ENCODE peak calls at places on chromosomes 2 and 18, in seven cellular contexts. X is left ventricle myocardium inferior, D is nucleus accumbens, U is body of pancreas, Q is NCI-H2107, O is head of caudate nucleus, Y is fibroblast of lung. T is an unnamed sample.
A peak's percentile ranks its signal among the peaks of the same experiment; 100 is the strongest.

GRCh38 chr18:10851824-10852225 is 297.5 kb downstream of the PIEZO2 start:
- DNase-seq in O (no peak), Y (peak; percentile 45), U (no peak), Q (peak; percentile 1), D (no peak), X (no peak), T (no peak)

GRCh38 chr2:3198119-3198518 is 179.5 kb downstream of the EIPR1 start:
- DNase-seq in Y (peak; percentile 24), O (peak; percentile 38), Q (no peak), D (no peak), X (no peak), U (no peak), T (no peak)

GRCh38 chr2:225456619-225457260 is 57.2 kb downstream of the NYAP2 start:
- DNase-seq in O (no peak), U (no peak), X (no peak), Y (no peak), D (no peak), Q (no peak), T (no peak)

GRCh38 chr18:22544626-22545025 is 126.9 kb upstream of the CTAGE1 start:
- DNase-seq in U (no peak), Q (no peak), D (no peak), X (no peak), O (no peak), Y (no peak), T (no peak)

GRCh38 chr2:16553222-16553621 is 112.4 kb downstream of the CYRIA start:
- DNase-seq in X (no peak), Q (no peak), Y (peak; percentile 15), D (no peak), O (peak; percentile 52), U (peak; percentile 28), T (no peak)

GRCh38 chr2:27705851-27706622 is 42.3 kb downstream of the SLC4A1AP start:
- DNase-seq in D (no peak), O (no peak), Y (peak; percentile 100), Q (no peak), U (peak; percentile 90), X (peak; percentile 55), T (no peak)

GRCh38 chr2:101699191-101699938 is 1.9 kb downstream of the MAP4K4 start:
- DNase-seq in D (peak; percentile 14), O (peak; percentile 76), Y (peak; percentile 39), Q (no peak), X (no peak), U (no peak), T (no peak)

GRCh38 chr2:68937346-68938055 is 15.2 kb downstream of the GKN2 start:
- DNase-seq in D (no peak), Q (no peak), X (no peak), U (no peak), Y (no peak), O (no peak), T (no peak)

GRCh38 chr2:221268631-221269030 is 303.5 kb downstream of the EPHA4 start:
- DNase-seq in U (no peak), D (no peak), O (no peak), X (no peak), Y (peak; percentile 56), Q (no peak), T (no peak)

GRCh38 chr18:21134895-21135294 is 23.3 kb upstream of the ROCK1 start:
- DNase-seq in Q (no peak), Y (peak; percentile 4), U (no peak), X (no peak), O (no peak), D (no peak), T (no peak)

GRCh38 chr2:198098386-198098785 is 294.0 kb downstream of the PLCL1 start:
- DNase-seq in U (no peak), O (no peak), D (no peak), X (no peak), Q (no peak), Y (no peak), T (no peak)

GRCh38 chr2:199459286-199460100 is 1.8 kb upstream of the SATB2 start:
- DNase-seq in O (peak; percentile 96), Y (peak; percentile 97), D (peak; percentile 92), Q (peak; percentile 70), U (peak; percentile 86), X (peak; percentile 95), T (peak; percentile 32)

GRCh38 chr2:241225983-241226382 is 37.5 kb downstream of the ANO7 start:
- DNase-seq in O (no peak), D (no peak), Y (no peak), Q (no peak), X (peak; percentile 4), U (no peak), T (no peak)

GRCh38 chr2:57549642-57550102 is 496.9 kb upstream of the VRK2 start:
- DNase-seq in X (no peak), Y (no peak), U (no peak), D (no peak), O (no peak), Q (peak; percentile 10), T (no peak)

GRCh38 chr2:233053928-233054774 is 6.0 kb upstream of the INPP5D start:
- DNase-seq in U (peak; percentile 64), D (peak; percentile 23), X (peak; percentile 62), Y (peak; percentile 25), Q (no peak), O (peak; percentile 74), T (peak; percentile 62)

GRCh38 chr2:60003076-60003475 is 550.4 kb downstream of the BCL11A start:
- DNase-seq in U (no peak), D (no peak), O (no peak), Y (no peak), X (no peak), Q (no peak), T (no peak)

GRCh38 chr2:235371018-235371417 is 122.8 kb upstream of the AGAP1 start:
- DNase-seq in Y (no peak), O (no peak), D (no peak), X (no peak), Q (no peak), U (no peak), T (no peak)

GRCh38 chr2:7667260-7667757 is 750.1 kb downstream of the RNF144A start:
- DNase-seq in O (no peak), Y (no peak), D (no peak), Q (no peak), U (no peak), X (no peak), T (no peak)

GRCh38 chr2:124025349-124025720 is 248 bp downstream of the CNTNAP5 start:
- DNase-seq in X (no peak), Q (no peak), D (no peak), Y (no peak), U (no peak), O (no peak), T (no peak)

GRCh38 chr2:145460151-145460550 is 940.2 kb upstream of the ZEB2 start:
- DNase-seq in O (no peak), D (no peak), U (no peak), Y (peak; percentile 31), Q (no peak), X (no peak), T (no peak)

T was measured in effector CD8-positive, alpha-beta T cell.